ENCODE peak calls at places on chromosomes 7 and 10, in six cellular contexts. U is esophagus squamous epithelium, V is NCI-H1105 treated with DMSO at 0.1 percent for 48 hours, R is HEK293T, F is EL, Y is globus pallidus. C is an unnamed sample.

GRCh38 chr7:76356823-76357222 is 2.0 kb downstream of the YWHAG start:
- DNase-seq in U (no peak), V (peak; percentile 80), R (no peak), F (peak; percentile 40), Y (peak; percentile 30), C (peak; percentile 8)

GRCh38 chr10:126012485-126012884 is 116.1 kb downstream of the FANK1 start:
- DNase-seq in U (no peak), V (no peak), R (no peak), F (peak; percentile 16), Y (no peak), C (no peak)

GRCh38 chr10:4351723-4352565 is 474.1 kb upstream of the AKR1E2 start:
- DNase-seq in U (no peak), V (no peak), R (no peak), F (peak; percentile 42), Y (no peak), C (no peak)

GRCh38 chr10:60139798-60140566 is 233.6 kb upstream of the CCDC6 start:
- DNase-seq in U (no peak), V (no peak), R (no peak), F (peak; percentile 13), Y (no peak), C (no peak)

GRCh38 chr10:106655165-106655564 is 509.3 kb downstream of the SORCS1 start:
- DNase-seq in U (no peak), V (no peak), R (no peak), F (no peak), Y (no peak), C (no peak)

GRCh38 chr7:77258014-77258413 is 58.4 kb upstream of the FGL2 start:
- DNase-seq in U (no peak), V (peak; percentile 34), R (no peak), F (peak; percentile 57), Y (no peak), C (no peak)

GRCh38 chr10:48684792-48685651 is at the start of gene WDFY4:
- DNase-seq in U (no peak), V (no peak), R (no peak), F (no peak), Y (peak; percentile 32), C (no peak)

GRCh38 chr10:110802090-110802489 is 69.6 kb upstream of the PDCD4 start:
- DNase-seq in U (no peak), V (no peak), R (no peak), F (peak; percentile 71), Y (peak; percentile 26), C (no peak)

GRCh38 chr7:138663741-138664710 is 37.1 kb downstream of the SVOPL start:
- DNase-seq in U (no peak), V (peak; percentile 19), R (peak; percentile 50), F (peak; percentile 20), Y (peak; percentile 15), C (peak; percentile 10)

GRCh38 chr7:2622869-2623697 is 8.7 kb upstream of the TTYH3 start:
- DNase-seq in U (no peak), V (no peak), R (no peak), F (no peak), Y (no peak), C (no peak)

GRCh38 chr10:46325021-46325420 is 38.2 kb downstream of the ANTXRL start:
- DNase-seq in U (no peak), V (no peak), R (peak; percentile 17), F (no peak), Y (peak; percentile 59), C (peak; percentile 33)

GRCh38 chr10:33815776-33816175 is 481.3 kb upstream of the NRP1 start:
- DNase-seq in U (no peak), V (no peak), R (no peak), F (no peak), Y (no peak), C (no peak)

GRCh38 chr10:72079356-72079755 is 9.0 kb downstream of the SPOCK2 start:
- DNase-seq in U (no peak), V (no peak), R (no peak), F (no peak), Y (peak; percentile 33), C (peak; percentile 57)

GRCh38 chr7:31408120-31408729 is 67.7 kb upstream of the NEUROD6 start:
- DNase-seq in U (no peak), V (no peak), R (no peak), F (peak; percentile 16), Y (no peak), C (no peak)

C was measured in midbrain.